ENCODE peak calls at places on chromosomes 11 and 22, in nine cellular contexts. One of them, this sample, is unnamed.

GRCh38 chr11:6771926-6772898 is at the start of gene OR2AG2:
- DNase-seq in neuronal stem cell: no peak
- DNase-seq in astrocyte: no peak
- DNase-seq in aorta: peak
- DNase-seq in stomach: no peak
- DNase-seq in uterus: no peak
- DNase-seq in OCI-LY7: peak
- DNase-seq in heart right ventricle: no peak
- DNase-seq in naive thymus-derived CD4-positive, alpha-beta T cell: no peak
- DNase-seq in this sample: no peak

GRCh38 chr11:69364901-69365300 is 70.9 kb downstream of the MYEOV start:
- DNase-seq in neuronal stem cell: no peak
- DNase-seq in astrocyte: peak
- DNase-seq in aorta: no peak
- DNase-seq in stomach: no peak
- DNase-seq in uterus: no peak
- DNase-seq in OCI-LY7: no peak
- DNase-seq in heart right ventricle: no peak
- DNase-seq in naive thymus-derived CD4-positive, alpha-beta T cell: no peak
- DNase-seq in this sample: no peak

GRCh38 chr22:49251371-49251770 is 576.3 kb downstream of the BRD1 start:
- DNase-seq in neuronal stem cell: no peak
- DNase-seq in astrocyte: no peak
- DNase-seq in aorta: no peak
- DNase-seq in stomach: peak
- DNase-seq in uterus: no peak
- DNase-seq in OCI-LY7: no peak
- DNase-seq in heart right ventricle: no peak
- DNase-seq in naive thymus-derived CD4-positive, alpha-beta T cell: no peak
- DNase-seq in this sample: no peak

GRCh38 chr11:64042301-64042700 is 6.6 kb downstream of the FLRT1 start:
- DNase-seq in neuronal stem cell: no peak
- DNase-seq in astrocyte: no peak
- DNase-seq in aorta: no peak
- DNase-seq in stomach: no peak
- DNase-seq in uterus: no peak
- DNase-seq in OCI-LY7: no peak
- DNase-seq in heart right ventricle: no peak
- DNase-seq in naive thymus-derived CD4-positive, alpha-beta T cell: no peak
- DNase-seq in this sample: no peak

GRCh38 chr22:26725012-26725676 is 67.8 kb downstream of the MIAT start:
- DNase-seq in neuronal stem cell: no peak
- DNase-seq in astrocyte: no peak
- DNase-seq in aorta: no peak
- DNase-seq in stomach: no peak
- DNase-seq in uterus: no peak
- DNase-seq in OCI-LY7: no peak
- DNase-seq in heart right ventricle: no peak
- DNase-seq in naive thymus-derived CD4-positive, alpha-beta T cell: no peak
- DNase-seq in this sample: no peak

GRCh38 chr22:47034905-47035419 is 272.5 kb downstream of the TBC1D22A start:
- DNase-seq in neuronal stem cell: no peak
- DNase-seq in astrocyte: no peak
- DNase-seq in aorta: peak
- DNase-seq in stomach: no peak
- DNase-seq in uterus: no peak
- DNase-seq in OCI-LY7: no peak
- DNase-seq in heart right ventricle: peak
- DNase-seq in naive thymus-derived CD4-positive, alpha-beta T cell: no peak
- DNase-seq in this sample: no peak

GRCh38 chr11:134246678-134247077 is 6.5 kb downstream of the THYN1 start:
- DNase-seq in neuronal stem cell: no peak
- DNase-seq in astrocyte: no peak
- DNase-seq in aorta: no peak
- DNase-seq in stomach: no peak
- DNase-seq in uterus: no peak
- DNase-seq in OCI-LY7: no peak
- DNase-seq in heart right ventricle: no peak
- DNase-seq in naive thymus-derived CD4-positive, alpha-beta T cell: no peak
- DNase-seq in this sample: no peak

GRCh38 chr11:70028147-70028855 is 49.8 kb upstream of the ANO1 start:
- DNase-seq in neuronal stem cell: no peak
- DNase-seq in astrocyte: no peak
- DNase-seq in aorta: no peak
- DNase-seq in stomach: no peak
- DNase-seq in uterus: no peak
- DNase-seq in OCI-LY7: no peak
- DNase-seq in heart right ventricle: no peak
- DNase-seq in naive thymus-derived CD4-positive, alpha-beta T cell: no peak
- DNase-seq in this sample: no peak

GRCh38 chr22:47553436-47553835 is 791.0 kb downstream of the TBC1D22A start:
- DNase-seq in neuronal stem cell: no peak
- DNase-seq in astrocyte: no peak
- DNase-seq in aorta: no peak
- DNase-seq in stomach: no peak
- DNase-seq in uterus: no peak
- DNase-seq in OCI-LY7: no peak
- DNase-seq in heart right ventricle: no peak
- DNase-seq in naive thymus-derived CD4-positive, alpha-beta T cell: no peak
- DNase-seq in this sample: no peak

GRCh38 chr22:44802956-44803355 is 50.6 kb downstream of the ARHGAP8 start:
- DNase-seq in neuronal stem cell: no peak
- DNase-seq in astrocyte: no peak
- DNase-seq in aorta: no peak
- DNase-seq in stomach: no peak
- DNase-seq in uterus: no peak
- DNase-seq in OCI-LY7: no peak
- DNase-seq in heart right ventricle: no peak
- DNase-seq in naive thymus-derived CD4-positive, alpha-beta T cell: no peak
- DNase-seq in this sample: no peak

GRCh38 chr22:21703684-21704316 is 31.8 kb downstream of the YPEL1 start:
- DNase-seq in neuronal stem cell: no peak
- DNase-seq in astrocyte: no peak
- DNase-seq in aorta: no peak
- DNase-seq in stomach: no peak
- DNase-seq in uterus: no peak
- DNase-seq in OCI-LY7: no peak
- DNase-seq in heart right ventricle: no peak
- DNase-seq in naive thymus-derived CD4-positive, alpha-beta T cell: no peak
- DNase-seq in this sample: no peak

GRCh38 chr22:37626144-37626543 is 13.3 kb upstream of the SH3BP1 start:
- DNase-seq in neuronal stem cell: no peak
- DNase-seq in astrocyte: no peak
- DNase-seq in aorta: peak
- DNase-seq in stomach: peak
- DNase-seq in uterus: peak
- DNase-seq in OCI-LY7: no peak
- DNase-seq in heart right ventricle: peak
- DNase-seq in naive thymus-derived CD4-positive, alpha-beta T cell: no peak
- DNase-seq in this sample: no peak

GRCh38 chr11:57217053-57217452 is 20.0 kb downstream of the APLNR start:
- DNase-seq in neuronal stem cell: no peak
- DNase-seq in astrocyte: no peak
- DNase-seq in aorta: no peak
- DNase-seq in stomach: no peak
- DNase-seq in uterus: peak
- DNase-seq in OCI-LY7: no peak
- DNase-seq in heart right ventricle: peak
- DNase-seq in naive thymus-derived CD4-positive, alpha-beta T cell: no peak
- DNase-seq in this sample: no peak

GRCh38 chr11:1207451-1208360 is 15.2 kb upstream of the MUC5B start:
- DNase-seq in neuronal stem cell: no peak
- DNase-seq in astrocyte: no peak
- DNase-seq in aorta: peak
- DNase-seq in stomach: no peak
- DNase-seq in uterus: no peak
- DNase-seq in OCI-LY7: no peak
- DNase-seq in heart right ventricle: peak
- DNase-seq in naive thymus-derived CD4-positive, alpha-beta T cell: no peak
- DNase-seq in this sample: no peak

GRCh38 chr22:22881116-22882032 is 6.2 kb upstream of the IGLL5 start:
- DNase-seq in neuronal stem cell: no peak
- DNase-seq in astrocyte: no peak
- DNase-seq in aorta: no peak
- DNase-seq in stomach: no peak
- DNase-seq in uterus: no peak
- DNase-seq in OCI-LY7: peak
- DNase-seq in heart right ventricle: no peak
- DNase-seq in naive thymus-derived CD4-positive, alpha-beta T cell: no peak
- DNase-seq in this sample: no peak

GRCh38 chr22:26448334-26448733 is 19.3 kb downstream of the ASPHD2 start:
- DNase-seq in neuronal stem cell: no peak
- DNase-seq in astrocyte: no peak
- DNase-seq in aorta: no peak
- DNase-seq in stomach: no peak
- DNase-seq in uterus: no peak
- DNase-seq in OCI-LY7: no peak
- DNase-seq in heart right ventricle: no peak
- DNase-seq in naive thymus-derived CD4-positive, alpha-beta T cell: no peak
- DNase-seq in this sample: no peak

GRCh38 chr11:35009191-35009940 is 92.9 kb downstream of the PDHX start:
- DNase-seq in neuronal stem cell: no peak
- DNase-seq in astrocyte: peak
- DNase-seq in aorta: no peak
- DNase-seq in stomach: no peak
- DNase-seq in uterus: peak
- DNase-seq in OCI-LY7: no peak
- DNase-seq in heart right ventricle: no peak
- DNase-seq in naive thymus-derived CD4-positive, alpha-beta T cell: no peak
- DNase-seq in this sample: no peak

GRCh38 chr11:66546966-66547661 is 411 bp downstream of the ACTN3 start:
- DNase-seq in neuronal stem cell: peak
- DNase-seq in astrocyte: no peak
- DNase-seq in aorta: no peak
- DNase-seq in stomach: no peak
- DNase-seq in uterus: no peak
- DNase-seq in OCI-LY7: no peak
- DNase-seq in heart right ventricle: no peak
- DNase-seq in naive thymus-derived CD4-positive, alpha-beta T cell: no peak
- DNase-seq in this sample: no peak
- H3K27ac ChIP-seq in neuronal stem cell: peak
- H3K27ac ChIP-seq in astrocyte: no peak
- H3K27ac ChIP-seq in aorta: no peak
- H3K27ac ChIP-seq in stomach: peak
- H3K27ac ChIP-seq in uterus: peak
- H3K27ac ChIP-seq in OCI-LY7: no peak
- H3K27ac ChIP-seq in heart right ventricle: no peak
- H3K27ac ChIP-seq in naive thymus-derived CD4-positive, alpha-beta T cell: no peak
- H3K27ac ChIP-seq in this sample: no peak

DNA sequence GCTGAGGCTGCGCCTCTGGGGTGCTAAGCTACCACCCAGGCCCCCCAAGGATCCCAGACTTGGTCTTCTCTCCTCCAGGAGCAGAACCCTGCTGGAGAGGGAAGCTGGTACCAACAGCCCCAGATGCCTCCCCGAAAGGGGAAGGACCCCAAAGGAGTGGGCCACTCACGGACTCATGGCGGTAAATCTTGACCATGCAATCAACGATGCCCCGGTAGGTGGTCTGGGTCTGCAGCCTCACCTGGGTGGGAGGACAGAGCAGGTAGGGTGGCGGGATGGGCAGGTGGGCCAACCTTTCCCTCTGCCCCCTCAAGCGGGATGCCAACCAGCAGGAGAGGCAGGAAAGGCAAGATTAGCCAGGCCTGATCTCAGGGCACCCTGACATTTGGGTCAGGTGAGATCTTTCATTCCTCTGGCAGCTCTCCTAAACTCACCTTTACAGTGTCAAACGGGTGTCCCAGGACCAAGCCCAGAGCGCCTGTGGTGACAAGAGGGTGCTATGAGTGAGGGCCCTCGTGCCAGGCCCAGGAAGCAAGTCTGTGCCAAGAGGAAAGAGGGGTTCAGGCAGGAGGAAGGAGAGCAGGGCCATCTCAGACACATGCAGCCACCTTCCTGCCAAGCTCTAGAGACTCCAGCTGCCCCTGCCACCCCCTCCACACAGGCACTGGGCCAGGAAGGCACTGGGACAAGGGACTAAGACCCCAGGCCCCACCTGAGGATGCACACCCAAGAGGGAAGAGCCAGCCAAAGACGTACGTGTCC is 2.6 kb downstream of the SLC25A45 start:
- DNase-seq in neuronal stem cell: no peak
- DNase-seq in astrocyte: no peak
- DNase-seq in aorta: no peak
- DNase-seq in stomach: no peak
- DNase-seq in uterus: no peak
- DNase-seq in OCI-LY7: no peak
- DNase-seq in heart right ventricle: no peak
- DNase-seq in naive thymus-derived CD4-positive, alpha-beta T cell: no peak
- DNase-seq in this sample: no peak
- H3K27ac ChIP-seq in neuronal stem cell: no peak
- H3K27ac ChIP-seq in astrocyte: no peak
- H3K27ac ChIP-seq in aorta: no peak
- H3K27ac ChIP-seq in stomach: peak
- H3K27ac ChIP-seq in uterus: peak
- H3K27ac ChIP-seq in OCI-LY7: no peak
- H3K27ac ChIP-seq in heart right ventricle: no peak
- H3K27ac ChIP-seq in naive thymus-derived CD4-positive, alpha-beta T cell: no peak
- H3K27ac ChIP-seq in this sample: no peak

GRCh38 chr22:32511274-32511673 is 36.7 kb downstream of the FBXO7 start:
- DNase-seq in neuronal stem cell: no peak
- DNase-seq in astrocyte: no peak
- DNase-seq in aorta: no peak
- DNase-seq in stomach: no peak
- DNase-seq in uterus: no peak
- DNase-seq in OCI-LY7: no peak
- DNase-seq in heart right ventricle: no peak
- DNase-seq in naive thymus-derived CD4-positive, alpha-beta T cell: no peak
- DNase-seq in this sample: no peak
- H3K27ac ChIP-seq in neuronal stem cell: no peak
- H3K27ac ChIP-seq in astrocyte: no peak
- H3K27ac ChIP-seq in aorta: no peak
- H3K27ac ChIP-seq in stomach: no peak
- H3K27ac ChIP-seq in uterus: no peak
- H3K27ac ChIP-seq in OCI-LY7: no peak
- H3K27ac ChIP-seq in heart right ventricle: no peak
- H3K27ac ChIP-seq in naive thymus-derived CD4-positive, alpha-beta T cell: no peak
- H3K27ac ChIP-seq in this sample: no peak

DNA sequence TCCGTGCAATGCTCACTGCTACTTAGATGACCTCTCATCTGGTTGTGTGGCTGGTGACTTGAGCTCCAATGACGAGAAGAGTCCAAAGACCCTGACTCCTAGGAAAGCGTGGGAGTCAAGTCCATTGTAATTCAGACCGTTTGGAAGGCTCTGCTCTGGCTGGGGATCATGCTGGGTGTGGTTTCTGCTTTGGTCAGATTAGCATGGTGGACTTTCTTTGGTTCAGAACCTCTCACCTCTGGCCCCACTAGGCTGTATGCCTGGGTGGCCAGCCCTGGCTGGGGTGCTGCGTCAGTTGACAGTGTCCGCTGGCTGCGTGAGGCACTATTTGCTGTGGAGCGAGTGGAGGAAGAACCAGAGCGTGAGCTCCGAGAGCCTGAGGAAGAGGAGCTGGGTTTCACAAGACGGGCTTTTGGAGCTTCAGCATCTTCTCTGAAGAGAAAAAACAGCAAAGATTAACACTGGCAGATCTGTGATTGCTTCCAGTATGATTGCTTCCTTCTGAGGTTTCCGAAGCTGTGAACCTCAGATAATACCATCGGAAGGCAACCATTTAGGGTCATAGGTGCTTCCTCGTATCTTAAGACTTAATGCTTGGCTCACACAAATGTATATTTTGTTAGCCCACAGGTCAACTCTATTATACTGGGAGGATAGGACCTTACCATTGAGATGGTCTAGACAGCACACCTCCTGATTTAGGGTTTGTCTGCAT is 11.6 kb upstream of the HSPA8 start:
- DNase-seq in neuronal stem cell: no peak
- DNase-seq in astrocyte: no peak
- DNase-seq in aorta: no peak
- DNase-seq in stomach: no peak
- DNase-seq in uterus: no peak
- DNase-seq in OCI-LY7: no peak
- DNase-seq in heart right ventricle: no peak
- DNase-seq in naive thymus-derived CD4-positive, alpha-beta T cell: no peak
- DNase-seq in this sample: no peak
- H3K27ac ChIP-seq in neuronal stem cell: no peak
- H3K27ac ChIP-seq in astrocyte: no peak
- H3K27ac ChIP-seq in aorta: no peak
- H3K27ac ChIP-seq in stomach: no peak
- H3K27ac ChIP-seq in uterus: no peak
- H3K27ac ChIP-seq in OCI-LY7: no peak
- H3K27ac ChIP-seq in heart right ventricle: no peak
- H3K27ac ChIP-seq in naive thymus-derived CD4-positive, alpha-beta T cell: no peak
- H3K27ac ChIP-seq in this sample: no peak

This sample was measured in brain microvascular endothelial cell.